ENCODE peak calls at places on chromosome 16, in four cellular contexts. T is activated effector memory CD4-positive, alpha-beta T cell treated with anti-CD3 and anti-CD28 coated beads, Interleukin-2, amount 50 U/mL, for 16 hours; U is glutamatergic neuron; R is stomach. P is an unnamed sample.

GRCh38 chr16:21169249-21169981 is 10.9 kb downstream of the LDAF1 start:
- DNase-seq in U (no peak), R (no peak), T (no peak), P (no peak)

GRCh38 chr16:14057878-14058382 is 13.2 kb upstream of the MRTFB start:
- DNase-seq in U (no peak), T (no peak), R (no peak), P (no peak)

GRCh38 chr16:85138825-85139627 is 26.8 kb upstream of the CIBAR2 start:
- DNase-seq in U (no peak), R (no peak), T (no peak), P (no peak)

GRCh38 chr16:892536-893255 is 78.1 kb downstream of the LMF1 start:
- DNase-seq in T (no peak), R (no peak), U (no peak), P (no peak)

GRCh38 chr16:48495303-48495702 is 110.1 kb upstream of the SIAH1 start:
- DNase-seq in T (no peak), R (no peak), U (no peak), P (no peak)

GRCh38 chr16:53692146-53692545 is 11.5 kb downstream of the RPGRIP1L start:
- DNase-seq in R (no peak), T (no peak), U (peak; percentile 57), P (no peak)

GRCh38 chr16:31125844-31126243 is 8.4 kb downstream of the KAT8 start:
- DNase-seq in T (no peak), U (no peak), R (no peak), P (no peak)

GRCh38 chr16:86371083-86371803 is 139.1 kb upstream of the FOXF1 start:
- DNase-seq in T (no peak), R (no peak), U (no peak), P (no peak)

P was measured in ureter.